ENCODE peak calls at places on chromosomes 12 and 14, in eight cellular contexts. P, X, A, K, C, S, N and F are unnamed samples.

GRCh38 chr12:106774808-106775524 is 484 bp downstream of the RIC8B start:
- DNase-seq in P (no peak), X (no peak), A (no peak), K (no peak), C (no peak), S (peak; percentile 17), N (no peak), F (no peak)

GRCh38 chr12:3464561-3464960 is 26.4 kb upstream of the PRMT8 start:
- DNase-seq in P (no peak), X (no peak), A (no peak), K (no peak), C (peak; percentile 42), S (no peak), N (no peak), F (no peak)

GRCh38 chr12:6961695-6962284 is 8.7 kb downstream of the PHB2 start:
- DNase-seq in P (no peak), X (no peak), A (peak; percentile 42), K (no peak), C (peak; percentile 92), S (peak; percentile 49), N (peak; percentile 76), F (peak; percentile 84)

GRCh38 chr14:93150227-93151206 is 34.2 kb downstream of the MOAP1 start:
- DNase-seq in P (no peak), X (no peak), A (no peak), K (no peak), C (no peak), S (no peak), N (peak; percentile 12), F (peak; percentile 79)

GRCh38 chr12:70520847-70521246 is 116.4 kb downstream of the PTPRB start:
- DNase-seq in P (no peak), X (no peak), A (no peak), K (no peak), C (no peak), S (no peak), N (no peak), F (no peak)

GRCh38 chr12:57740656-57741412 is 2.3 kb upstream of the AGAP2 start:
- DNase-seq in P (peak; percentile 89), X (no peak), A (peak; percentile 87), K (no peak), C (peak; percentile 79), S (peak; percentile 92), N (no peak), F (peak; percentile 91)

GRCh38 chr12:38898001-38898684 is 7.2 kb downstream of the CPNE8 start:
- DNase-seq in P (no peak), X (no peak), A (no peak), K (no peak), C (no peak), S (no peak), N (no peak), F (no peak)

GRCh38 chr14:26427059-26427458 is 170.8 kb downstream of the NOVA1 start:
- DNase-seq in P (no peak), X (no peak), A (no peak), K (no peak), C (no peak), S (no peak), N (peak; percentile 11), F (no peak)

GRCh38 chr12:3022411-3022810 is 54.8 kb upstream of the TSPAN9 start:
- DNase-seq in P (no peak), X (no peak), A (no peak), K (no peak), C (no peak), S (no peak), N (no peak), F (no peak)

GRCh38 chr12:87796961-87797516 is 232.2 kb downstream of the C12orf50 start:
- DNase-seq in P (no peak), X (no peak), A (no peak), K (no peak), C (no peak), S (no peak), N (peak; percentile 66), F (no peak)

GRCh38 chr12:50715174-50715573 is 48.7 kb upstream of the ATF1 start:
- DNase-seq in P (no peak), X (no peak), A (no peak), K (peak; percentile 22), C (no peak), S (no peak), N (peak; percentile 32), F (no peak)

GRCh38 chr12:127787544-127787943 is 479.4 kb upstream of the TMEM132C start:
- DNase-seq in P (no peak), X (no peak), A (no peak), K (no peak), C (no peak), S (no peak), N (no peak), F (no peak)

GRCh38 chr14:104820669-104821228 is 19.8 kb downstream of the ZBTB42 start:
- DNase-seq in P (no peak), X (no peak), A (no peak), K (no peak), C (peak; percentile 80), S (peak; percentile 15), N (peak; percentile 75), F (no peak)

GRCh38 chr14:59189281-59189821 is 884 bp downstream of the DAAM1 start:
- DNase-seq in P (no peak), X (no peak), A (no peak), K (no peak), C (no peak), S (peak; percentile 51), N (peak; percentile 45), F (peak; percentile 47)

GRCh38 chr14:55801121-55801520 is 221.1 kb downstream of the KTN1 start:
- DNase-seq in P (no peak), X (no peak), A (no peak), K (no peak), C (no peak), S (no peak), N (no peak), F (no peak)

GRCh38 chr12:3523058-3523457 is 32.1 kb downstream of the PRMT8 start:
- DNase-seq in P (no peak), X (no peak), A (no peak), K (no peak), C (no peak), S (no peak), N (no peak), F (no peak)

GRCh38 chr12:77980782-77981181 is 150.1 kb downstream of the NAV3 start:
- DNase-seq in P (no peak), X (no peak), A (no peak), K (no peak), C (no peak), S (no peak), N (peak; percentile 30), F (no peak)

GRCh38 chr12:12835378-12836145 is 22.4 kb downstream of the DDX47 start:
- DNase-seq in P (no peak), X (no peak), A (no peak), K (no peak), C (no peak), S (no peak), N (peak; percentile 80), F (no peak)

GRCh38 chr12:29131539-29131938 is 17.5 kb upstream of the FAR2 start:
- DNase-seq in P (no peak), X (no peak), A (no peak), K (no peak), C (no peak), S (peak; percentile 71), N (peak; percentile 63), F (no peak)

GRCh38 chr12:52037248-52037861 is 13.9 kb upstream of the NR4A1 start:
- DNase-seq in P (no peak), X (no peak), A (no peak), K (no peak), C (peak; percentile 96), S (no peak), N (peak; percentile 47), F (peak; percentile 69)

GRCh38 chr14:89771251-89771650 is 183.3 kb downstream of the EFCAB11 start:
- DNase-seq in P (no peak), X (no peak), A (no peak), K (no peak), C (no peak), S (no peak), N (peak; percentile 41), F (no peak)

GRCh38 chr12:127389923-127390322 is 877.0 kb upstream of the TMEM132C start:
- DNase-seq in P (no peak), X (peak; percentile 42), A (no peak), K (no peak), C (no peak), S (no peak), N (peak; percentile 60), F (no peak)

GRCh38 chr12:123488539-123489230 is 30.7 kb downstream of the SNRNP35 start:
- DNase-seq in P (no peak), X (no peak), A (no peak), K (no peak), C (no peak), S (no peak), N (no peak), F (no peak)

GRCh38 chr14:77804592-77804991 is 4.7 kb downstream of the ADCK1 start:
- DNase-seq in P (no peak), X (no peak), A (no peak), K (no peak), C (no peak), S (no peak), N (peak; percentile 26), F (peak; percentile 52)

GRCh38 chr12:63301311-63301710 is 150.3 kb upstream of the AVPR1A start:
- DNase-seq in P (no peak), X (no peak), A (no peak), K (no peak), C (no peak), S (no peak), N (peak; percentile 31), F (no peak)

GRCh38 chr12:45354399-45354798 is 138.5 kb downstream of the ANO6 start:
- DNase-seq in P (no peak), X (no peak), A (no peak), K (no peak), C (no peak), S (no peak), N (no peak), F (no peak)

GRCh38 chr12:78191611-78192010 is 360.9 kb downstream of the NAV3 start:
- DNase-seq in P (no peak), X (no peak), A (no peak), K (no peak), C (no peak), S (no peak), N (peak; percentile 60), F (no peak)

GRCh38 chr12:14768823-14769405 is 34.4 kb downstream of the WBP11 start:
- DNase-seq in P (no peak), X (no peak), A (peak; percentile 20), K (no peak), C (no peak), S (no peak), N (peak; percentile 37), F (no peak)

GRCh38 chr12:5965950-5966383 is 20.9 kb upstream of the ANO2 start:
- DNase-seq in P (peak; percentile 4), X (no peak), A (peak; percentile 9), K (no peak), C (no peak), S (peak; percentile 35), N (peak; percentile 49), F (peak; percentile 70)

GRCh38 chr14:55718551-55718950 is 138.5 kb downstream of the KTN1 start:
- DNase-seq in P (no peak), X (no peak), A (no peak), K (no peak), C (no peak), S (no peak), N (no peak), F (no peak)

GRCh38 chr14:53957739-53958138 is 1.1 kb upstream of the BMP4 start:
- DNase-seq in P (no peak), X (no peak), A (no peak), K (no peak), C (no peak), S (no peak), N (no peak), F (no peak)

GRCh38 chr12:113071427-113072112 is 15.0 kb downstream of the DTX1 start:
- DNase-seq in P (no peak), X (no peak), A (no peak), K (peak; percentile 50), C (no peak), S (no peak), N (no peak), F (no peak)

GRCh38 chr14:21255385-21256101 is 13.7 kb downstream of the HNRNPC start:
- DNase-seq in P (no peak), X (no peak), A (no peak), K (no peak), C (no peak), S (no peak), N (no peak), F (no peak)

GRCh38 chr14:73879027-73879426 is 7.6 kb upstream of the ZNF410 start:
- DNase-seq in P (no peak), X (no peak), A (no peak), K (no peak), C (no peak), S (no peak), N (peak; percentile 55), F (no peak)